ENCODE peak calls at places on chromosomes 2 and 18, in five cellular contexts. One of them, this sample, is unnamed. For H3K4me1, the result is how much of the 10 kb centered on the place peaks cover.

GRCh38 chr2:66577331-66578041 is 142.6 kb downstream of the MEIS1 start:
- DNase-seq in IMR-90: peak
- DNase-seq in endothelial cell of umbilical vein: no peak
- DNase-seq in breast epithelium: no peak
- DNase-seq in body of pancreas: peak
- DNase-seq in this sample: no peak

GRCh38 chr2:52877703-52878102 is 889.9 kb upstream of the CHAC2 start:
- DNase-seq in IMR-90: peak
- DNase-seq in breast epithelium: no peak
- DNase-seq in body of pancreas: no peak
- DNase-seq in endothelial cell of umbilical vein: no peak
- DNase-seq in this sample: no peak

GRCh38 chr2:187383043-187383800 is 64.8 kb downstream of the CALCRL start:
- DNase-seq in body of pancreas: no peak
- DNase-seq in endothelial cell of umbilical vein: peak
- DNase-seq in IMR-90: no peak
- DNase-seq in breast epithelium: no peak
- DNase-seq in this sample: no peak

GRCh38 chr2:37506407-37507068 is 162.1 kb downstream of the QPCT start:
- DNase-seq in endothelial cell of umbilical vein: no peak
- DNase-seq in IMR-90: peak
- DNase-seq in breast epithelium: no peak
- DNase-seq in body of pancreas: no peak
- DNase-seq in this sample: peak

GRCh38 chr2:156253765-156254164 is 78.8 kb downstream of the NR4A2 start:
- DNase-seq in body of pancreas: no peak
- DNase-seq in endothelial cell of umbilical vein: no peak
- DNase-seq in breast epithelium: no peak
- DNase-seq in IMR-90: no peak
- DNase-seq in this sample: no peak

GRCh38 chr18:67608171-67608570 is 91.7 kb upstream of the DSEL start:
- DNase-seq in body of pancreas: no peak
- DNase-seq in breast epithelium: no peak
- DNase-seq in IMR-90: no peak
- DNase-seq in endothelial cell of umbilical vein: no peak
- DNase-seq in this sample: no peak

GRCh38 chr18:36693931-36694661 is 134.7 kb downstream of the TPGS2 start:
- DNase-seq in breast epithelium: no peak
- DNase-seq in endothelial cell of umbilical vein: no peak
- DNase-seq in IMR-90: peak
- DNase-seq in body of pancreas: no peak
- DNase-seq in this sample: no peak

GRCh38 chr2:20675701-20676352 is 8.9 kb downstream of the GDF7 start:
- DNase-seq in breast epithelium: no peak
- DNase-seq in body of pancreas: peak
- DNase-seq in IMR-90: no peak
- DNase-seq in endothelial cell of umbilical vein: no peak
- DNase-seq in this sample: no peak

GRCh38 chr2:98269274-98269673 is 77.0 kb upstream of the CNGA3 start:
- DNase-seq in breast epithelium: no peak
- DNase-seq in endothelial cell of umbilical vein: peak
- DNase-seq in IMR-90: peak
- DNase-seq in body of pancreas: peak
- DNase-seq in this sample: no peak

GRCh38 chr2:37837576-37838335 is 87.3 kb upstream of the RMDN2 start:
- DNase-seq in endothelial cell of umbilical vein: no peak
- DNase-seq in breast epithelium: no peak
- DNase-seq in IMR-90: peak
- DNase-seq in body of pancreas: peak
- DNase-seq in this sample: no peak

GRCh38 chr18:59484796-59485328 is 125.8 kb upstream of the LMAN1 start:
- DNase-seq in endothelial cell of umbilical vein: no peak
- DNase-seq in IMR-90: peak
- DNase-seq in body of pancreas: no peak
- DNase-seq in breast epithelium: no peak
- DNase-seq in this sample: no peak

GRCh38 chr2:38602136-38602731 is 494 bp downstream of the HNRNPLL start:
- DNase-seq in IMR-90: no peak
- DNase-seq in breast epithelium: peak
- DNase-seq in body of pancreas: peak
- DNase-seq in endothelial cell of umbilical vein: peak
- DNase-seq in this sample: peak

GRCh38 chr2:194203898-194204297 is 1453.1 kb upstream of the SLC39A10 start:
- DNase-seq in body of pancreas: no peak
- DNase-seq in endothelial cell of umbilical vein: no peak
- DNase-seq in breast epithelium: no peak
- DNase-seq in IMR-90: no peak
- DNase-seq in this sample: no peak

GRCh38 chr2:37644191-37644590 is 27.3 kb downstream of the CDC42EP3 start:
- DNase-seq in breast epithelium: no peak
- DNase-seq in endothelial cell of umbilical vein: peak
- DNase-seq in body of pancreas: no peak
- DNase-seq in IMR-90: no peak
- DNase-seq in this sample: no peak

GRCh38 chr2:121565389-121566250 is 34.9 kb downstream of the RNU4ATAC start:
- DNase-seq in breast epithelium: no peak
- DNase-seq in body of pancreas: no peak
- DNase-seq in IMR-90: no peak
- DNase-seq in endothelial cell of umbilical vein: no peak
- DNase-seq in this sample: peak

GRCh38 chr2:232761301-232761907 is 15.0 kb downstream of the KCNJ13 start:
- DNase-seq in breast epithelium: no peak
- DNase-seq in body of pancreas: no peak
- DNase-seq in endothelial cell of umbilical vein: peak
- DNase-seq in IMR-90: peak
- DNase-seq in this sample: no peak

GRCh38 chr2:188695953-188696352 is 278.2 kb upstream of the COL3A1 start:
- DNase-seq in body of pancreas: no peak
- DNase-seq in endothelial cell of umbilical vein: no peak
- DNase-seq in IMR-90: peak
- DNase-seq in breast epithelium: no peak
- DNase-seq in this sample: no peak

GRCh38 chr2:25086070-25086560 is 44.2 kb downstream of the EFR3B start:
- DNase-seq in IMR-90: no peak
- DNase-seq in endothelial cell of umbilical vein: no peak
- DNase-seq in body of pancreas: no peak
- DNase-seq in breast epithelium: no peak
- DNase-seq in this sample: no peak

GRCh38 chr18:48124857-48125626 is 194.6 kb upstream of the SMAD2 start:
- DNase-seq in body of pancreas: no peak
- DNase-seq in breast epithelium: no peak
- DNase-seq in endothelial cell of umbilical vein: no peak
- DNase-seq in IMR-90: no peak
- DNase-seq in this sample: no peak

GRCh38 chr18:74731097-74731496 is 133.4 kb downstream of the ZNF407 start:
- DNase-seq in body of pancreas: no peak
- DNase-seq in endothelial cell of umbilical vein: peak
- DNase-seq in breast epithelium: no peak
- DNase-seq in IMR-90: peak
- DNase-seq in this sample: no peak

GRCh38 chr2:126307740-126308139 is 348.2 kb upstream of the GYPC start:
- DNase-seq in IMR-90: no peak
- DNase-seq in endothelial cell of umbilical vein: no peak
- DNase-seq in breast epithelium: no peak
- DNase-seq in body of pancreas: no peak
- DNase-seq in this sample: no peak

GRCh38 chr2:181124499-181124898 is 144.1 kb downstream of the UBE2E3 start:
- DNase-seq in IMR-90: peak
- DNase-seq in breast epithelium: no peak
- DNase-seq in endothelial cell of umbilical vein: peak
- DNase-seq in body of pancreas: no peak
- DNase-seq in this sample: no peak

GRCh38 chr2:73985318-73986084 is 791 bp downstream of the TET3 start:
- DNase-seq in endothelial cell of umbilical vein: no peak
- DNase-seq in body of pancreas: no peak
- DNase-seq in breast epithelium: no peak
- DNase-seq in IMR-90: no peak
- DNase-seq in this sample: peak
- TF ChIP-seq POLR2A in endothelial cell of umbilical vein: no peak
- TF ChIP-seq POLR2A in body of pancreas: no peak
- TF ChIP-seq POLR2A in breast epithelium: no peak
- TF ChIP-seq POLR2A in IMR-90: no peak
- TF ChIP-seq POLR2A in this sample: no peak

DNA sequence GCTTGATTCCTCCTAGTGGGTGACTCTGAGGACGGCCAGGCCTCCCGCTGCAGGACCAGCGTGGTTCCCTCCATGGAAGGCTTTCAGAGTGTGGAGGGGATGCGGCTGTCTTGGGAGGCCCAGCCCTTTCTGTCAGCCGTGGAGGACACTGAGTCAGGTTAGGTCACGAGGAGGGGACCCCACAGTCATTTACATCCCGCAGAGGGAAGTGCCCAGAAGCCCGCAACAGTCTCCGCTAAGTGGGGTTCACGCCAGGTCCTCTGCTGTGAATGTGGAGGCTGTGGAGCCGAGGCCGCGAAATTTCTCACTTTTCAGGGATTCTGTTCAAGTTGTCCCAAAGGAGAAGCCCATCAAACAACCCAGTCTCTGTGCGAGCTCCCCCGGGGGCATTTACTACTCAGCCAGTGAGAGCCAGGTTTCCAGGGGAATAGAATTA is 8.8 kb downstream of the ACKR3 start:
- DNase-seq in breast epithelium: no peak
- DNase-seq in IMR-90: no peak
- DNase-seq in endothelial cell of umbilical vein: no peak
- DNase-seq in body of pancreas: no peak
- DNase-seq in this sample: no peak
- H3K4me1 ChIP-seq in breast epithelium: under half
- H3K4me1 ChIP-seq in IMR-90: under half
- H3K4me1 ChIP-seq in endothelial cell of umbilical vein: under half
- H3K4me1 ChIP-seq in body of pancreas: half or more
- H3K4me1 ChIP-seq in this sample: half or more

DNA sequence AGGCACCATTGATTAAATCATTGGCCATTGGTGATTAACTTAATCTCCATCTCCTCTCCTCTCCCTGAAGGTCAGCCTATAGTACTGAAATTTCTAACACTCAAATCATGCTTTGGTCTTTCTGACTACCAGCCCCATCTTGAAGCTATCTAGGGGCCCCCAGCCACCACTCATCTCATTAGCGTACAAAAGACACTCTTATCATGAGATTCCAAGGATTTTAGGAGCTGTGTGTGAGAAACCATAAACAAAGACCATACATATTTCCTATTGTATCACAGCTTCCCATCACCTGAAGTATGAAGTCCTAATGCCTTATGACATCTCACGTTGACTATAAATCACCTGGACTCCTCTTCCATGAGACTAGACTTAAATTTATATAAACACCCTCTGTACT is 94.0 kb upstream of the B3GNT2 start:
- DNase-seq in endothelial cell of umbilical vein: no peak
- DNase-seq in IMR-90: no peak
- DNase-seq in body of pancreas: no peak
- DNase-seq in breast epithelium: no peak
- DNase-seq in this sample: no peak
- TF ChIP-seq CTCF in endothelial cell of umbilical vein: no peak
- TF ChIP-seq CTCF in IMR-90: no peak
- TF ChIP-seq CTCF in body of pancreas: no peak
- TF ChIP-seq CTCF in breast epithelium: no peak
- TF ChIP-seq CTCF in this sample: no peak

GRCh38 chr2:54906711-54907110 is 143.5 kb downstream of the RTN4 start:
- DNase-seq in IMR-90: no peak
- DNase-seq in body of pancreas: no peak
- DNase-seq in endothelial cell of umbilical vein: no peak
- DNase-seq in breast epithelium: no peak
- DNase-seq in this sample: no peak

GRCh38 chr2:54902763-54903162 is 147.5 kb downstream of the RTN4 start:
- DNase-seq in endothelial cell of umbilical vein: no peak
- DNase-seq in breast epithelium: no peak
- DNase-seq in body of pancreas: no peak
- DNase-seq in IMR-90: no peak
- DNase-seq in this sample: no peak

GRCh38 chr2:54904836-54905235 is 145.4 kb downstream of the RTN4 start:
- DNase-seq in endothelial cell of umbilical vein: no peak
- DNase-seq in body of pancreas: peak
- DNase-seq in IMR-90: no peak
- DNase-seq in breast epithelium: no peak
- DNase-seq in this sample: no peak

GRCh38 chr2:54901224-54901986 is 148.8 kb downstream of the RTN4 start:
- DNase-seq in endothelial cell of umbilical vein: no peak
- DNase-seq in body of pancreas: no peak
- DNase-seq in breast epithelium: no peak
- DNase-seq in IMR-90: no peak
- DNase-seq in this sample: no peak

DNA sequence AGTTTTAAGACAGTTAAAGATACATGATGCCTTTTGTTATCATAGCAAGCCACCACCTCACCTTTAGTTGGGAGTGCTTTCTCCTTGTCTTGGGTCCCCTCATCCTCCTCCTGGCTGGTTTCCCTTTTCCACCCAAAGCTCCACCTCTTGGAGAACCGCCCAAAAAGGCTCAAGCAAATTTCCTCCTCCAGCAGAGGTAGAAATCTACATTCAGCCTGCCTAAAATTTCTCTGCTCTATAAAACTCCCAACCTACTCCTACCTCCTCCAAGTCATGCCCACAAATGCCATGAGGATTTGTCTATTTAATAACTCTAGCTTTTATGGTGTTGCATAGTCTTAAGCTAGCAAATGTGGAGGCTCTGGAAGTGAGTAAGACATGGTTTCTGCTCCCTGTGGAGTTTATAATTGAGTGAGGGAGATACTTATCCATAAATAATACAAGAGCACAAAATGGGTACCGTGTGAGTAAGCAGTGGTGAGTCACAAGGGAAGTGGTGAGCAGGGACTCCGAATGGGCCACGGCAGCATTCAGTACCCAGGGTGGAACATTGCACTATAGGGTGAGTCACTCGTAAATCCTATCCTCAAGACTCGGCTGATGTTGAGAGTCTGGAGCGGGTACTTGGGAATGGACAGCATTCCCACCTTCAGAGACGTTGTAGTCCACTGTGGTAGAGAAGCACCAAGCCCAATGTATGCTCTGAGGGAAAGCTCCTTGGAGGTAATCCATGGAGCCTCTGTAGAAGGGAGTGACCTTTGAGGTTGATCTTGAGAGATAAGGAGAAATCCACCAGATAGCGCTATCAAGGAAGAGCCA is 146.3 kb downstream of the RTN4 start:
- DNase-seq in IMR-90: peak
- DNase-seq in endothelial cell of umbilical vein: peak
- DNase-seq in body of pancreas: no peak
- DNase-seq in breast epithelium: no peak
- DNase-seq in this sample: peak
- TF ChIP-seq POLR2A in IMR-90: no peak
- TF ChIP-seq POLR2A in endothelial cell of umbilical vein: no peak
- TF ChIP-seq POLR2A in body of pancreas: no peak
- TF ChIP-seq POLR2A in breast epithelium: no peak
- TF ChIP-seq POLR2A in this sample: no peak

DNA sequence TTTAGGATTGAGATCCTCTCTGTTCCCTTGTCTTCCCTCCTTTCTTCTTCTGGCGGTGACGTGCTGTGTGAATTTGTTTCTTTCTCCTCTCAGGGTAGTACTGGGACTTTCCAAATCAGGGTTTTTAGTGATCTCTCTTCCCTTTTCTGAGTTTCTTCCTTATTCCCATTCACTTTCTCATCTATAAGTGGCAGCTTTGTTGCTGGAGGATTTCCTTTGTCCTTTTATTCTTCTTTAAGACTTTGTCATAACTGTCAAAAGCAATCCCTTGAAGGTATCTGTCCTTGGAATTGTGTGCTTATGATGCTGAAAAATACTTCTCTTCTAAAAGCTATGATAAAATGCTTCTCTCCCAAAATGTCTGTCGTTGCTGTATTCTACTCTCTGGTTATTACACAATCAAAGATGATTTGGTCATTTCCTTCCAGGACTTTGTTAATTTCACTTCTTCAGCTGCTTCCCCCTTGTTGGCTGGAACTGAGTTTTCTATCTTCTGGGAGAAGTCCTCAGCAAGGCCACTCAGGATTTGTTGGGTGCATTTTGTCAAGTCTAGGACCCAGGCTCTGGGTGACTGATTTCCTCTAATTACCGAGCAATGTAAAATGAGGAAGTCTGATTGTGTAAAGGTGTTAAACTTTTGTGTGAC is 4.9 kb upstream of the IL1B start:
- DNase-seq in endothelial cell of umbilical vein: no peak
- DNase-seq in IMR-90: no peak
- DNase-seq in breast epithelium: no peak
- DNase-seq in body of pancreas: no peak
- DNase-seq in this sample: no peak
- H3K4me1 ChIP-seq in endothelial cell of umbilical vein: under half
- H3K4me1 ChIP-seq in IMR-90: under half
- H3K4me1 ChIP-seq in breast epithelium: under half
- H3K4me1 ChIP-seq in body of pancreas: under half
- H3K4me1 ChIP-seq in this sample: under half